ENCODE peak calls at places on chromosomes 11 and 22, in four cellular contexts. One of them, this sample, is unnamed.

GRCh38 chr11:65646921-65647701 is 9.2 kb downstream of the SIPA1 start:
- DNase-seq in SHP77: no peak
- DNase-seq in stimulated activated CD4-positive, alpha-beta T cell treated with anti-CD3 and anti-CD28 coated beads, Interleukin-1b, Interleukin-23, amount 100 ng/mL, for 48 hours: no peak
- DNase-seq in OCI-LY7: no peak
- DNase-seq in this sample: no peak

GRCh38 chr11:117546431-117547160 is 218.9 kb downstream of the CEP164 start:
- DNase-seq in stimulated activated CD4-positive, alpha-beta T cell treated with anti-CD3 and anti-CD28 coated beads, Interleukin-1b, Interleukin-23, amount 100 ng/mL, for 48 hours: no peak
- DNase-seq in SHP77: no peak
- DNase-seq in OCI-LY7: no peak
- DNase-seq in this sample: no peak

GRCh38 chr22:50267591-50268390 is 2.4 kb downstream of the MAPK11 start:
- DNase-seq in stimulated activated CD4-positive, alpha-beta T cell treated with anti-CD3 and anti-CD28 coated beads, Interleukin-1b, Interleukin-23, amount 100 ng/mL, for 48 hours: peak
- DNase-seq in SHP77: no peak
- DNase-seq in OCI-LY7: peak
- DNase-seq in this sample: no peak

GRCh38 chr11:76075699-76076098 is 130.6 kb downstream of the WNT11 start:
- DNase-seq in SHP77: no peak
- DNase-seq in OCI-LY7: no peak
- DNase-seq in stimulated activated CD4-positive, alpha-beta T cell treated with anti-CD3 and anti-CD28 coated beads, Interleukin-1b, Interleukin-23, amount 100 ng/mL, for 48 hours: no peak
- DNase-seq in this sample: no peak

GRCh38 chr11:71491531-71492329 is 35.3 kb upstream of the KRTAP5-7 start:
- DNase-seq in SHP77: no peak
- DNase-seq in OCI-LY7: no peak
- DNase-seq in stimulated activated CD4-positive, alpha-beta T cell treated with anti-CD3 and anti-CD28 coated beads, Interleukin-1b, Interleukin-23, amount 100 ng/mL, for 48 hours: no peak
- DNase-seq in this sample: no peak

GRCh38 chr11:94734563-94735275 is 33.4 kb upstream of the AMOTL1 start:
- DNase-seq in OCI-LY7: no peak
- DNase-seq in SHP77: no peak
- DNase-seq in stimulated activated CD4-positive, alpha-beta T cell treated with anti-CD3 and anti-CD28 coated beads, Interleukin-1b, Interleukin-23, amount 100 ng/mL, for 48 hours: no peak
- DNase-seq in this sample: no peak

GRCh38 chr22:37064553-37064952 is 13.0 kb downstream of the KCTD17 start:
- DNase-seq in SHP77: no peak
- DNase-seq in OCI-LY7: no peak
- DNase-seq in stimulated activated CD4-positive, alpha-beta T cell treated with anti-CD3 and anti-CD28 coated beads, Interleukin-1b, Interleukin-23, amount 100 ng/mL, for 48 hours: no peak
- DNase-seq in this sample: no peak

GRCh38 chr22:31790240-31790639 is 36.4 kb downstream of the DEPDC5 start:
- DNase-seq in stimulated activated CD4-positive, alpha-beta T cell treated with anti-CD3 and anti-CD28 coated beads, Interleukin-1b, Interleukin-23, amount 100 ng/mL, for 48 hours: no peak
- DNase-seq in OCI-LY7: peak
- DNase-seq in SHP77: no peak
- DNase-seq in this sample: no peak

GRCh38 chr11:6812391-6813005 is 13.0 kb upstream of the OR6A2 start:
- DNase-seq in SHP77: peak
- DNase-seq in stimulated activated CD4-positive, alpha-beta T cell treated with anti-CD3 and anti-CD28 coated beads, Interleukin-1b, Interleukin-23, amount 100 ng/mL, for 48 hours: peak
- DNase-seq in OCI-LY7: peak
- DNase-seq in this sample: no peak

GRCh38 chr11:112537846-112538330 is 277.2 kb upstream of the PLET1 start:
- DNase-seq in SHP77: no peak
- DNase-seq in OCI-LY7: no peak
- DNase-seq in stimulated activated CD4-positive, alpha-beta T cell treated with anti-CD3 and anti-CD28 coated beads, Interleukin-1b, Interleukin-23, amount 100 ng/mL, for 48 hours: no peak
- DNase-seq in this sample: no peak

GRCh38 chr22:49764151-49764581 is 63.5 kb downstream of the BRD1 start:
- DNase-seq in SHP77: no peak
- DNase-seq in stimulated activated CD4-positive, alpha-beta T cell treated with anti-CD3 and anti-CD28 coated beads, Interleukin-1b, Interleukin-23, amount 100 ng/mL, for 48 hours: no peak
- DNase-seq in OCI-LY7: no peak
- DNase-seq in this sample: no peak

GRCh38 chr11:98625526-98625925 is 395.2 kb upstream of the CNTN5 start:
- DNase-seq in SHP77: no peak
- DNase-seq in OCI-LY7: no peak
- DNase-seq in stimulated activated CD4-positive, alpha-beta T cell treated with anti-CD3 and anti-CD28 coated beads, Interleukin-1b, Interleukin-23, amount 100 ng/mL, for 48 hours: no peak
- DNase-seq in this sample: no peak

GRCh38 chr11:8789864-8790263 is 107.3 kb downstream of the RPL27A start:
- DNase-seq in OCI-LY7: no peak
- DNase-seq in stimulated activated CD4-positive, alpha-beta T cell treated with anti-CD3 and anti-CD28 coated beads, Interleukin-1b, Interleukin-23, amount 100 ng/mL, for 48 hours: no peak
- DNase-seq in SHP77: no peak
- DNase-seq in this sample: no peak

This sample was measured in suprapubic skin.